ENCODE peak calls at places on chromosome 16, in seven cellular contexts. C is HFFc6, B is cardiac muscle cell, D is heart right ventricle, F is dorsolateral prefrontal cortex, H is fibroblast of lung, S is breast epithelium. A is an unnamed sample.

GRCh38 chr16:22081050-22081449 is 11.3 kb upstream of the VWA3A start:
- DNase-seq in C (no peak), B (no peak), D (no peak), F (no peak), H (no peak), S (no peak), A (no peak)

GRCh38 chr16:228151-228855 is 946 bp downstream of the LUC7L start:
- DNase-seq in C (no peak), B (peak; percentile 28), D (no peak), F (no peak), H (no peak), S (no peak), A (no peak)

GRCh38 chr16:54270711-54271110 is 15.9 kb downstream of the IRX3 start:
- DNase-seq in C (no peak), B (no peak), D (no peak), F (no peak), H (no peak), S (no peak), A (no peak)

GRCh38 chr16:89863741-89864391 is 9.5 kb upstream of the TCF25 start:
- DNase-seq in C (no peak), B (no peak), D (peak; percentile 37), F (no peak), H (peak; percentile 14), S (peak; percentile 55), A (no peak)

GRCh38 chr16:63461248-63461841 is 1425.1 kb upstream of the CDH8 start:
- DNase-seq in C (peak; percentile 5), B (peak; percentile 71), D (no peak), F (peak; percentile 3), H (peak; percentile 72), S (no peak), A (peak; percentile 10)

GRCh38 chr16:1102921-1103648 is 7.0 kb upstream of the C1QTNF8 start:
- DNase-seq in C (peak; percentile 8), B (peak; percentile 80), D (peak; percentile 31), F (peak; percentile 35), H (no peak), S (no peak), A (no peak)

GRCh38 chr16:17370233-17371013 is 100.3 kb downstream of the XYLT1 start:
- DNase-seq in C (peak; percentile 5), B (no peak), D (no peak), F (peak; percentile 34), H (peak; percentile 27), S (no peak), A (no peak)

GRCh38 chr16:84786605-84787302 is 33.0 kb upstream of the CRISPLD2 start:
- DNase-seq in C (no peak), B (no peak), D (no peak), F (no peak), H (no peak), S (no peak), A (no peak)

GRCh38 chr16:24535827-24536226 is 3.5 kb upstream of the RBBP6 start:
- DNase-seq in C (no peak), B (no peak), D (no peak), F (no peak), H (no peak), S (no peak), A (no peak)
- TF ChIP-seq CTCF in C (peak; percentile 25), B (peak; percentile 8), D (no peak), F (no peak), H (peak; percentile 6), S (no peak), A (no peak)

GRCh38 chr16:48369765-48370164 is 15.4 kb downstream of the SIAH1 start:
- DNase-seq in C (no peak), B (no peak), D (no peak), F (no peak), H (no peak), S (no peak), A (no peak)

GRCh38 chr16:48367443-48368049 is 17.7 kb downstream of the SIAH1 start:
- DNase-seq in C (no peak), B (no peak), D (no peak), F (no peak), H (no peak), S (no peak), A (no peak)

GRCh38 chr16:48365030-48365600 is 20.1 kb downstream of the SIAH1 start:
- DNase-seq in C (no peak), B (no peak), D (no peak), F (no peak), H (no peak), S (no peak), A (no peak)

GRCh38 chr16:48366165-48367093 is 18.8 kb downstream of the SIAH1 start:
- DNase-seq in C (peak; percentile 74), B (peak; percentile 39), D (no peak), F (no peak), H (peak; percentile 98), S (peak; percentile 48), A (peak; percentile 89)

DNA sequence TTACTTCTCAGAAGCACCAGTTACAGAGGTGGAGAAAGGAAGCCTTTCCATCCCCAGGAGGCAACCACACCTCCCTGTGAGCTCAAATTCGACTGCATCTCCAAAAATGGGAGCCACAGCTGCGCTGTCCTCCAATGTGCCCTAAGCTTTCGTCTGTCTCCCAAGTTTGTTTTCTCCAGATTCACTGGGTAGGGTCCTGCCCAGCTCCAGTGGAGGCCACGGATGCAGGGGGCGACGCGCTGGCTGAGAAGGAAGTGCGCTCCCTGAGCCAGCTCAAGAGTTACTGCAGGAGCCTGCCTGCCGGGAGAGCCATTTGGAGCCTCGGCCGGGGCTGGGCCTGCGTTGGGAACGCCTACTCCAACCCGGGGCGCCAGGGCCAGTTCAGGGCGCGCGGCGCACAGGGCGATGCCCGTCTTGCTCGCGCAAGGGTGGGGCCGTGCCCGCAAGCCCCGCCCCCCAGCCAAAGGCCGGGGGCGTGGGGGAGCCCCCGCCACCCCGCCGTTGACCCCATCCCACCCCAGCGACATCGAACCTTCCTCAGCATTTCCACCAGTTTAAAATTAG is 19.5 kb downstream of the SIAH1 start:
- DNase-seq in C (peak; percentile 80), B (peak; percentile 94), D (peak; percentile 91), F (peak; percentile 88), H (peak; percentile 90), S (peak; percentile 89), A (peak; percentile 46)
- TF ChIP-seq CTCF in C (peak; percentile 34), B (peak; percentile 16), D (peak; percentile 34), F (peak; percentile 25), H (no peak), S (no peak), A (no peak)

GRCh38 chr16:10949424-10949970 is 5.1 kb downstream of the CLEC16A start:
- DNase-seq in C (no peak), B (no peak), D (no peak), F (no peak), H (no peak), S (no peak), A (no peak)
- TF ChIP-seq CTCF in C (peak; percentile 27), B (no peak), D (no peak), F (no peak), H (no peak), S (peak; percentile 38), A (no peak)

DNA sequence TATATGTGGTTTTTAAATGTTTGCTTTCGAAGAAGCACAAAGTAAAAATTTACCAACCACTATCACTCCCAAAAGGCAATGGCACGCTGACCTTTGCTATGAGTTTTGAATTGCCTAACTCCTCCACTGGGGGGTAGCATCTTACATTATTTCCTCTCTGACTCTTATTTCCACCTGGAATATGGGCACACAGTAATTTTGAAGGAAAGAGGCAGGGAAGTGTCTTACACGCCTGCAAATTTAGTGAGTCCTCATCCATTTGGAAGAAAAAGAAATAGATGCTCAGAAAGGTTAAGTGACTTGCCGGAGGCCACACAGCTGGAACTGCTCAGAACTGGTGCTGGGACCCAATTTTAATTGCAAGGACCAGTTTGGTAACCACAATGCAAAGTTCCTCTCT is 29.9 kb upstream of the IRX6 start:
- DNase-seq in C (no peak), B (no peak), D (no peak), F (no peak), H (no peak), S (no peak), A (no peak)
- TF ChIP-seq CTCF in C (no peak), B (no peak), D (no peak), F (no peak), H (no peak), S (no peak), A (peak; percentile 15)